ENCODE peak calls at places on chromosomes 16 and 17, in six cellular contexts. Z, G, F, Q, U and I are unnamed samples.

GRCh38 chr17:68718924-68719323 is 117.8 kb upstream of the FAM20A start:
- DNase-seq in Z (no peak), G (no peak), F (no peak), Q (no peak), U (no peak), I (no peak)

GRCh38 chr17:73323622-73324455 is 12.0 kb upstream of the CDC42EP4 start:
- DNase-seq in Z (no peak), G (no peak), F (no peak), Q (peak; percentile 71), U (no peak), I (no peak)

GRCh38 chr17:3531266-3532101 is 26.1 kb downstream of the TRPV3 start:
- DNase-seq in Z (peak; percentile 50), G (no peak), F (no peak), Q (no peak), U (no peak), I (peak; percentile 23)

GRCh38 chr16:58020628-58021521 is 4.7 kb upstream of the MMP15 start:
- DNase-seq in Z (peak; percentile 66), G (peak; percentile 50), F (peak; percentile 69), Q (peak; percentile 58), U (peak; percentile 67), I (peak; percentile 86)

GRCh38 chr17:77721823-77722160 is 236.7 kb upstream of the TNRC6C start:
- DNase-seq in Z (no peak), G (no peak), F (no peak), Q (no peak), U (no peak), I (no peak)

GRCh38 chr16:57611184-57611583 is 17.2 kb upstream of the ADGRG1 start:
- DNase-seq in Z (no peak), G (no peak), F (no peak), Q (peak; percentile 63), U (peak; percentile 47), I (no peak)

GRCh38 chr16:80577485-80578280 is 36.9 kb downstream of the DYNLRB2 start:
- DNase-seq in Z (no peak), G (no peak), F (no peak), Q (no peak), U (no peak), I (no peak)

GRCh38 chr16:17784073-17784472 is 313.3 kb upstream of the XYLT1 start:
- DNase-seq in Z (no peak), G (no peak), F (peak; percentile 87), Q (peak; percentile 54), U (no peak), I (no peak)

GRCh38 chr16:66369055-66369592 is 2.6 kb downstream of the CDH5 start:
- DNase-seq in Z (no peak), G (no peak), F (no peak), Q (peak; percentile 12), U (no peak), I (peak; percentile 30)

GRCh38 chr17:28949185-28950016 is 1.9 kb downstream of the PHF12 start:
- DNase-seq in Z (peak; percentile 66), G (peak; percentile 50), F (peak; percentile 86), Q (peak; percentile 89), U (peak; percentile 48), I (peak; percentile 65)

GRCh38 chr16:66927918-66928649 is 2.7 kb upstream of the RRAD start:
- DNase-seq in Z (no peak), G (peak; percentile 52), F (no peak), Q (peak; percentile 70), U (no peak), I (peak; percentile 44)

GRCh38 chr17:78985395-78985794 is 5.7 kb upstream of the LGALS3BP start:
- DNase-seq in Z (no peak), G (no peak), F (no peak), Q (no peak), U (no peak), I (no peak)

GRCh38 chr17:20127660-20128413 is 118.7 kb downstream of the SPECC1 start:
- DNase-seq in Z (no peak), G (no peak), F (no peak), Q (peak; percentile 73), U (no peak), I (no peak)

GRCh38 chr16:69393898-69394849 is 8.4 kb upstream of the TERF2 start:
- DNase-seq in Z (no peak), G (no peak), F (no peak), Q (peak; percentile 43), U (no peak), I (no peak)

GRCh38 chr17:42459256-42459982 is 741 bp downstream of the ATP6V0A1 start:
- DNase-seq in Z (peak; percentile 41), G (peak; percentile 6), F (peak; percentile 41), Q (peak; percentile 81), U (peak; percentile 68), I (peak; percentile 52)

GRCh38 chr17:64428406-64428805 is 20.5 kb upstream of the MILR1 start:
- DNase-seq in Z (no peak), G (no peak), F (no peak), Q (no peak), U (no peak), I (no peak)

GRCh38 chr16:13940397-13940933 is 20.5 kb downstream of the ERCC4 start:
- DNase-seq in Z (no peak), G (no peak), F (peak; percentile 34), Q (no peak), U (no peak), I (no peak)

GRCh38 chr17:4947010-4947410 is 1.3 kb downstream of the PFN1 start:
- DNase-seq in Z (no peak), G (no peak), F (peak; percentile 44), Q (peak; percentile 47), U (no peak), I (no peak)

GRCh38 chr16:29663020-29663828 is at the start of gene SPN:
- DNase-seq in Z (no peak), G (no peak), F (no peak), Q (no peak), U (no peak), I (no peak)

GRCh38 chr16:53457670-53458069 is 23.4 kb downstream of the RBL2 start:
- DNase-seq in Z (no peak), G (no peak), F (no peak), Q (no peak), U (no peak), I (no peak)

GRCh38 chr17:59530561-59530960 is 34.8 kb upstream of the DHX40 start:
- DNase-seq in Z (no peak), G (no peak), F (no peak), Q (no peak), U (no peak), I (no peak)
- H3K27ac ChIP-seq in Z (no peak overlapping the region), G (no peak overlapping the region), F (no peak overlapping the region), Q (no peak overlapping the region), U (no peak overlapping the region), I (no peak overlapping the region)

DNA sequence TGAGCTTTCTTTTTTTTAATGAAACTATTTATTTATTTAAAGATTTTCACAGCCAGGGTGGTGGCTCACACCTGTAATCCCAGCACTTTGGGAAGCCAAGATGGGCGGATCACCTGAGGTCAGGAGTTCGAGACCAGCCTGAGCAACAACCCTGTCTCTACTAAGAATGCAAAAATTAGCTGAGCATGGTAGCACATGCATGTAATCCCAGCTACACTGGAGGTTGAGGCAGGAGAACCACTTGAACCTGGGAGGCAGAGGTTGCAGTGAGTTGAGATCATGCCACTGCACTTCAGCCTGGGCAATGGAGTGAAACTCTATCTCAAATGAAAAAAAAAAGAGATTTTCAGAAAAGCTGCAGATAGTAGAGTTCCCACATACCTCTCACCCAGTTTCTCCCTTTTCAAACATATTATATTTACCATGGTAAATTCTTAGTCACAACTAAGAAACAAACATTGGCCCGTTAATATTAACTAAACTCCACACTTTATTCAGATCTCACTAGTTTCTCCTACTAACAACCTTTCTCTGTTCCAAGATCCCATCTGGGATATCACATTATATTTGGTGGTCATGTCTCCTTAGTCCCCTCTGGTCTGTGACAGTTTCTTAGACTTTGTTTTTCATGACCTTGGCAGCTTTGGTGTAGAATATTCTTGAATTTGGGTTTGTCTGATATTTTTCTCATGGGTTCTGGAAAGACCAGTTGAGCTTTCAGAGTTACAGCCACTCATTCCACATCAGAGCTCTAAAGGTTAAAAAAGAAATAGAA is 7.8 kb upstream of the TAT start:
- DNase-seq in Z (no peak), G (no peak), F (no peak), Q (no peak), U (no peak), I (no peak)
- H3K27ac ChIP-seq in Z (no peak overlapping the region), G (no peak overlapping the region), F (no peak overlapping the region), Q (no peak overlapping the region), U (peak overlapping the region; percentile 12), I (no peak overlapping the region)

DNA sequence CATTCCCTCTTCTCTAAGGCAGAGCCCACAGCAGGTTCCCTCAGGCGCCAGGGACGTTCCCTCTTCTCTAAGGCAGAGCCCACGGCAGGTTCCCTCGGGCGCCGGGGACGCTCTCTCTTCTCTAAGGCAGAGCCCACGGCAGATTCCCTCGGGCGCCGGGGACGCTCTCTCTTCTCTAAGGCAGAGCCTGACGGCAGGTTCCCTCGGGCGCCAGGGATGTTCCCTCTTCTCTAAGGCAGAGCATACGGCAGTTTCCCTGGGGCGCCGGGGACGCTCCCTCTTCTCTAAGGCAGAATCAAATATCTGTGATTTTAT is 24.3 kb downstream of the ACSF3 start:
- DNase-seq in Z (no peak), G (no peak), F (no peak), Q (no peak), U (no peak), I (no peak)
- H3K27ac ChIP-seq in Z (no peak overlapping the region), G (no peak overlapping the region), F (no peak overlapping the region), Q (no peak overlapping the region), U (no peak overlapping the region), I (peak overlapping the region; percentile 58)

DNA sequence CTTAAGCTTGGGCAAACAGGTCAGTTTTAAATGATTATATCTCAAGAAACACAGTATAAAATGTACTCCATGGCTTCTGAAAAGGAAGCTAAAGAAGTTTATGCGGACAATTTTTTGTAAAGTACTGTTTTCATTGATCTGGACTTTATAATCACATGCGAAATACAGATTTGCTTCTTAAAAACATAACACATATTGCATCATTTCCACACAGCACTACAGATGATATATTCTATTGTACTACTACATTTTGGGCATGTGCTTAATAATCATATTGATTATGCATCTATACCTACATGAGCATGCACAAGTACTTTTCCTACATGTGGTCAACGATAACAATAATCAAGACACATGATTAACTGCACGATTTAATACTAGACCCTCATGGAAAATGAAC is 22.5 kb downstream of the TRIM37 start:
- DNase-seq in Z (no peak), G (no peak), F (no peak), Q (no peak), U (no peak), I (no peak)
- H3K27ac ChIP-seq in Z (no peak overlapping the region), G (no peak overlapping the region), F (no peak overlapping the region), Q (no peak overlapping the region), U (no peak overlapping the region), I (no peak overlapping the region)